ENCODE peak calls at places on chromosome 14, in nine cellular contexts. Z, I, Q, L, W, X, U, A and Y are unnamed samples.

GRCh38 chr14:94697773-94698556 is 71.9 kb downstream of the GSC start:
- DNase-seq in I (no peak), X (no peak), A (no peak), Z (no peak), W (no peak), U (no peak), L (no peak), Q (no peak), Y (no peak)

GRCh38 chr14:55126089-55126488 is 3.0 kb upstream of the LGALS3 start:
- DNase-seq in A (no peak), Q (no peak), W (no peak), U (no peak), L (no peak), I (no peak), Z (no peak), X (no peak), Y (no peak)

GRCh38 chr14:104101086-104101621 is 15.7 kb downstream of the ASPG start:
- DNase-seq in Q (no peak), W (no peak), I (no peak), X (no peak), U (no peak), A (no peak), L (no peak), Z (no peak), Y (no peak)

GRCh38 chr14:67373347-67373746 is 13.2 kb downstream of the EIF2S1 start:
- DNase-seq in I (no peak), L (no peak), A (no peak), W (no peak), U (no peak), Q (no peak), Z (no peak), X (no peak), Y (no peak)

GRCh38 chr14:104556256-104557021 is 23.1 kb upstream of the C14orf180 start:
- DNase-seq in A (no peak), W (no peak), Q (peak), Z (no peak), U (no peak), I (no peak), L (no peak), X (no peak), Y (no peak)

GRCh38 chr14:36208690-36209278 is 32.3 kb upstream of the PTCSC3 start:
- DNase-seq in W (no peak), U (no peak), A (no peak), X (no peak), L (no peak), Q (no peak), I (no peak), Z (no peak), Y (no peak)

GRCh38 chr14:94021001-94021400 is 5.1 kb upstream of the OTUB2 start:
- DNase-seq in I (no peak), U (no peak), Z (no peak), X (no peak), A (no peak), W (no peak), L (no peak), Q (no peak), Y (no peak)

GRCh38 chr14:75961662-75962061 is 20.1 kb downstream of the TGFB3 start:
- DNase-seq in A (no peak), Q (no peak), X (no peak), I (no peak), U (no peak), W (no peak), Z (no peak), L (no peak), Y (no peak)